ENCODE peak calls at places on chromosomes 7 and 10, in eight cellular contexts. One of them, this sample, is unnamed.

GRCh38 chr7:17307033-17307432 is 8.6 kb downstream of the AHR start:
- DNase-seq in astrocyte: no peak
- DNase-seq in neural progenitor cell: no peak
- DNase-seq in mammary epithelial cell: no peak
- DNase-seq in neuronal stem cell: no peak
- DNase-seq in IMR-90: peak; percentile 9
- DNase-seq in PC-3: no peak
- DNase-seq in trophoblast cell: peak; percentile 40
- DNase-seq in this sample: no peak

GRCh38 chr7:47085491-47086275 is 496.2 kb downstream of the TNS3 start:
- DNase-seq in astrocyte: no peak
- DNase-seq in neural progenitor cell: no peak
- DNase-seq in mammary epithelial cell: no peak
- DNase-seq in neuronal stem cell: no peak
- DNase-seq in IMR-90: peak; percentile 32
- DNase-seq in PC-3: no peak
- DNase-seq in trophoblast cell: peak; percentile 30
- DNase-seq in this sample: no peak

GRCh38 chr10:132466520-132467463 is 69.8 kb downstream of the PWWP2B start:
- DNase-seq in astrocyte: no peak
- DNase-seq in neural progenitor cell: no peak
- DNase-seq in mammary epithelial cell: no peak
- DNase-seq in neuronal stem cell: no peak
- DNase-seq in IMR-90: no peak
- DNase-seq in PC-3: no peak
- DNase-seq in trophoblast cell: no peak
- DNase-seq in this sample: no peak

GRCh38 chr7:30740417-30741181 is 11.3 kb upstream of the INMT start:
- DNase-seq in astrocyte: peak; percentile 18
- DNase-seq in neural progenitor cell: peak; percentile 80
- DNase-seq in mammary epithelial cell: peak; percentile 38
- DNase-seq in neuronal stem cell: peak; percentile 63
- DNase-seq in IMR-90: peak; percentile 55
- DNase-seq in PC-3: peak; percentile 80
- DNase-seq in trophoblast cell: peak; percentile 97
- DNase-seq in this sample: peak; percentile 75

GRCh38 chr10:129372168-129372567 is 94.9 kb upstream of the MGMT start:
- DNase-seq in astrocyte: no peak
- DNase-seq in neural progenitor cell: no peak
- DNase-seq in mammary epithelial cell: no peak
- DNase-seq in neuronal stem cell: no peak
- DNase-seq in IMR-90: no peak
- DNase-seq in PC-3: no peak
- DNase-seq in trophoblast cell: no peak
- DNase-seq in this sample: no peak

GRCh38 chr10:83373659-83374058 is 765.6 kb upstream of the GHITM start:
- DNase-seq in astrocyte: peak; percentile 72
- DNase-seq in neural progenitor cell: peak; percentile 50
- DNase-seq in mammary epithelial cell: peak; percentile 47
- DNase-seq in neuronal stem cell: no peak
- DNase-seq in IMR-90: no peak
- DNase-seq in PC-3: no peak
- DNase-seq in trophoblast cell: peak; percentile 41
- DNase-seq in this sample: peak; percentile 13

GRCh38 chr10:43756343-43756742 is 107.7 kb upstream of the ZNF32 start:
- DNase-seq in astrocyte: no peak
- DNase-seq in neural progenitor cell: no peak
- DNase-seq in mammary epithelial cell: no peak
- DNase-seq in neuronal stem cell: no peak
- DNase-seq in IMR-90: no peak
- DNase-seq in PC-3: no peak
- DNase-seq in trophoblast cell: no peak
- DNase-seq in this sample: no peak

GRCh38 chr7:107972075-107972482 is 30.9 kb downstream of the LAMB1 start:
- DNase-seq in astrocyte: peak; percentile 64
- DNase-seq in neural progenitor cell: no peak
- DNase-seq in mammary epithelial cell: no peak
- DNase-seq in neuronal stem cell: no peak
- DNase-seq in IMR-90: peak; percentile 76
- DNase-seq in PC-3: no peak
- DNase-seq in trophoblast cell: no peak
- DNase-seq in this sample: no peak

GRCh38 chr10:21326594-21326993 is 198.9 kb downstream of the SKIDA1 start:
- DNase-seq in astrocyte: no peak
- DNase-seq in neural progenitor cell: no peak
- DNase-seq in mammary epithelial cell: no peak
- DNase-seq in neuronal stem cell: no peak
- DNase-seq in IMR-90: no peak
- DNase-seq in PC-3: no peak
- DNase-seq in trophoblast cell: no peak
- DNase-seq in this sample: no peak

GRCh38 chr7:72751978-72752377 is 76.0 kb downstream of the TYW1B start:
- DNase-seq in astrocyte: no peak
- DNase-seq in neural progenitor cell: peak; percentile 48
- DNase-seq in mammary epithelial cell: no peak
- DNase-seq in neuronal stem cell: no peak
- DNase-seq in IMR-90: no peak
- DNase-seq in PC-3: no peak
- DNase-seq in trophoblast cell: no peak
- DNase-seq in this sample: no peak

DNA sequence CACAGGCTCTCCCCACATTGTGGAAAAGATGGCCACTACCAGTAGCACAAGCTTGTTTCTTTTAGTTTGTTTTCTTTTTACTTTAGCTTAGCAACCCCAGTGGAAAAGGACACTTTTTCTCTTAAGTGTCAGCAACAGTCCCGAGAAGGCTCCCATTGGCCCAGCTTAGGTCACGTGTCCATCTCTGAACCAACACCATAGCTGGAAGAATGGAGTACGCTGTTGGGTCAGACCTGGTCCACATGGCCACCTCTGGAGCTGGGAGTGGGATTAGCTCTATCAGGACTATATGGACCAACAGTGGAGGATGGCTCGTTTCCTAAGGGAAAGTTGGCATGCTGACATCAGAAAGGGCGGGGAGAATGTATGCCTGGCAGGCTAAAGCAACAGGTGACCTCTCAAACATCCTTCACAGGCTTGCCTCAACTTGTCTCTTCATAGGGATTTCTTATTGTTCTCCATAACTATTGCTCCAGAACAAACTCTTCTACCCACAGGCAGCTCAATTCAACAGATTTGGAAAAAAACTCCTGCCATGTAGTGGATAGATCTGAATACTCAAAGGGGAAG is 27.6 kb upstream of the NEUROG3 start:
- DNase-seq in astrocyte: no peak
- DNase-seq in neural progenitor cell: no peak
- DNase-seq in mammary epithelial cell: peak; percentile 34
- DNase-seq in neuronal stem cell: no peak
- DNase-seq in IMR-90: no peak
- DNase-seq in PC-3: no peak
- DNase-seq in trophoblast cell: no peak
- DNase-seq in this sample: no peak
- H3K9ac ChIP-seq in astrocyte: no peak overlapping the region
- H3K9ac ChIP-seq in neural progenitor cell: no peak overlapping the region
- H3K9ac ChIP-seq in mammary epithelial cell: no peak overlapping the region
- H3K9ac ChIP-seq in neuronal stem cell: no peak overlapping the region
- H3K9ac ChIP-seq in IMR-90: no peak overlapping the region
- H3K9ac ChIP-seq in PC-3: no peak overlapping the region
- H3K9ac ChIP-seq in trophoblast cell: no peak overlapping the region
- H3K9ac ChIP-seq in this sample: no peak overlapping the region

DNA sequence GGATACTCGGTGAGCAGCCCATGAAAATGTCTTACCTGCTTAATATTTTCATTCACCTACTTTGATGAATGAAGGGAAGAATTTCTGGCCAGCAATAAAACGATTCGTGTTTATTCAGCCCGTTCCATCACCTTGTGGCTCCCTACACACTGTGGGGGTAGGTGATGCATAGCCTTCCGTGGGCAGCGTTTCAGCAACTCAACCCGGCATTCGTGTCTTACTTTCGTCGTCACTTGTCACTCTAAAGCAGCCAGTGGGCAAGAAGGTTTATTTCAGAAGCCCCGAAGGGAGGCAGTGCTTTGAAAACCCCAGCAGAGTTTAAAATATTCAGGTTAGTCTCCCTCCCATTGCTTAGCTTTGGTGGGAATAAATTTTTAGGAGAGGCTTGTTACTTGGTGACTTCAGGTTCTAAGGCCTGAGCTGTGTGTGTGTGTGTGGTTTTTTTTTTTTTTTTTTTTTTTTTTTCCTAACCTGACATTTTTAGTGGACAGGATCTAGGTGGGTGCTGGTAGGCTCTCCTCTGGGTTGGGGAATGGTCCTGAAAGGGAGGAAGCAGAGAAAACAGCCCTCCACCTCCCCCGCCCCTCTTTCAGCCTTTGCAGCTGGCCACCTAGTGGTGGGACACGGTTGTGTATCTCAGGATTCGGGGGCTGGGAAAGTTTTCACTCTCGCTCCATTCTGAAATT is 1.8 kb downstream of the GRK5 start:
- DNase-seq in astrocyte: peak; percentile 39
- DNase-seq in neural progenitor cell: peak; percentile 83
- DNase-seq in mammary epithelial cell: no peak
- DNase-seq in neuronal stem cell: peak; percentile 67
- DNase-seq in IMR-90: peak; percentile 80
- DNase-seq in PC-3: peak; percentile 52
- DNase-seq in trophoblast cell: peak; percentile 81
- DNase-seq in this sample: no peak
- H3K9ac ChIP-seq in astrocyte: peak overlapping the region; percentile 83
- H3K9ac ChIP-seq in neural progenitor cell: no peak overlapping the region
- H3K9ac ChIP-seq in mammary epithelial cell: no peak overlapping the region
- H3K9ac ChIP-seq in neuronal stem cell: no peak overlapping the region
- H3K9ac ChIP-seq in IMR-90: peak overlapping the region; percentile 96
- H3K9ac ChIP-seq in PC-3: peak overlapping the region; percentile 32
- H3K9ac ChIP-seq in trophoblast cell: no peak overlapping the region
- H3K9ac ChIP-seq in this sample: no peak overlapping the region

GRCh38 chr10:45580371-45580770 is 92.2 kb downstream of the ZFAND4 start:
- DNase-seq in astrocyte: no peak
- DNase-seq in neural progenitor cell: no peak
- DNase-seq in mammary epithelial cell: no peak
- DNase-seq in neuronal stem cell: no peak
- DNase-seq in IMR-90: no peak
- DNase-seq in PC-3: no peak
- DNase-seq in trophoblast cell: peak; percentile 11
- DNase-seq in this sample: no peak
- H3K9ac ChIP-seq in astrocyte: no peak overlapping the region
- H3K9ac ChIP-seq in neural progenitor cell: no peak overlapping the region
- H3K9ac ChIP-seq in mammary epithelial cell: no peak overlapping the region
- H3K9ac ChIP-seq in neuronal stem cell: no peak overlapping the region
- H3K9ac ChIP-seq in IMR-90: no peak overlapping the region
- H3K9ac ChIP-seq in PC-3: no peak overlapping the region
- H3K9ac ChIP-seq in trophoblast cell: no peak overlapping the region
- H3K9ac ChIP-seq in this sample: no peak overlapping the region

GRCh38 chr10:8066146-8066545 is 11.7 kb downstream of the GATA3 start:
- DNase-seq in astrocyte: no peak
- DNase-seq in neural progenitor cell: no peak
- DNase-seq in mammary epithelial cell: no peak
- DNase-seq in neuronal stem cell: no peak
- DNase-seq in IMR-90: no peak
- DNase-seq in PC-3: no peak
- DNase-seq in trophoblast cell: no peak
- DNase-seq in this sample: no peak

GRCh38 chr10:8064436-8064835 is 9.9 kb downstream of the GATA3 start:
- DNase-seq in astrocyte: no peak
- DNase-seq in neural progenitor cell: peak; percentile 28
- DNase-seq in mammary epithelial cell: no peak
- DNase-seq in neuronal stem cell: no peak
- DNase-seq in IMR-90: no peak
- DNase-seq in PC-3: no peak
- DNase-seq in trophoblast cell: peak; percentile 18
- DNase-seq in this sample: no peak

GRCh38 chr10:8066797-8067196 is 12.3 kb downstream of the GATA3 start:
- DNase-seq in astrocyte: no peak
- DNase-seq in neural progenitor cell: no peak
- DNase-seq in mammary epithelial cell: no peak
- DNase-seq in neuronal stem cell: no peak
- DNase-seq in IMR-90: no peak
- DNase-seq in PC-3: no peak
- DNase-seq in trophoblast cell: no peak
- DNase-seq in this sample: no peak

GRCh38 chr10:8063935-8064334 is 9.4 kb downstream of the GATA3 start:
- DNase-seq in astrocyte: no peak
- DNase-seq in neural progenitor cell: no peak
- DNase-seq in mammary epithelial cell: no peak
- DNase-seq in neuronal stem cell: no peak
- DNase-seq in IMR-90: no peak
- DNase-seq in PC-3: no peak
- DNase-seq in trophoblast cell: peak; percentile 50
- DNase-seq in this sample: no peak

DNA sequence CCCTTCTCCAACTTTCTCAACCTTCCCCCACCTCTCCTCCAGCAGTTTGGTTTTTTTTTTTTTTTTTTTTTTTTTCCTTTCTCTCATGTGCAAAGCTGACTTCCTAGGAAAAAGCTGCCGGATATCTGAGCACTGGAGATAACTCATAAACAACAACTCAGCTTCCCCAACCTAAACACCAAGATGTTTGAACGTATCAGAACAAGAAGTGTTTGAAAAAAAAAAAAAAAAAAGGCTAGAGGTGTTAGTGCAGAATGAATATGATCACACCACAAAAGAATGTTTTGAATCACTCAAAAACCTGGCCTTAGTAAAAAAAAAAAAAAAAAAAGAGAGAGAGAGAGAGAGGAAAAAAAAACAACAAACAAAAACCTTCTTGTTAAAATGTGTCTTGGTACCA is 11.2 kb downstream of the GATA3 start:
- DNase-seq in astrocyte: peak; percentile 70
- DNase-seq in neural progenitor cell: no peak
- DNase-seq in mammary epithelial cell: peak; percentile 74
- DNase-seq in neuronal stem cell: no peak
- DNase-seq in IMR-90: no peak
- DNase-seq in PC-3: no peak
- DNase-seq in trophoblast cell: peak; percentile 70
- DNase-seq in this sample: no peak
- H3K9ac ChIP-seq in astrocyte: no peak overlapping the region
- H3K9ac ChIP-seq in neural progenitor cell: no peak overlapping the region
- H3K9ac ChIP-seq in mammary epithelial cell: no peak overlapping the region
- H3K9ac ChIP-seq in neuronal stem cell: no peak overlapping the region
- H3K9ac ChIP-seq in IMR-90: no peak overlapping the region
- H3K9ac ChIP-seq in PC-3: no peak overlapping the region
- H3K9ac ChIP-seq in trophoblast cell: no peak overlapping the region
- H3K9ac ChIP-seq in this sample: no peak overlapping the region

GRCh38 chr7:74061840-74062539 is 21.6 kb upstream of the LIMK1 start:
- DNase-seq in astrocyte: peak; percentile 94
- DNase-seq in neural progenitor cell: no peak
- DNase-seq in mammary epithelial cell: peak; percentile 84
- DNase-seq in neuronal stem cell: no peak
- DNase-seq in IMR-90: peak; percentile 91
- DNase-seq in PC-3: peak; percentile 85
- DNase-seq in trophoblast cell: peak; percentile 93
- DNase-seq in this sample: no peak
- H3K9ac ChIP-seq in astrocyte: peak overlapping the region; percentile 91
- H3K9ac ChIP-seq in neural progenitor cell: no peak overlapping the region
- H3K9ac ChIP-seq in mammary epithelial cell: no peak overlapping the region
- H3K9ac ChIP-seq in neuronal stem cell: peak overlapping the region; percentile 78
- H3K9ac ChIP-seq in IMR-90: no peak overlapping the region
- H3K9ac ChIP-seq in PC-3: peak overlapping the region; percentile 67
- H3K9ac ChIP-seq in trophoblast cell: no peak overlapping the region
- H3K9ac ChIP-seq in this sample: no peak overlapping the region

GRCh38 chr7:158802535-158803199 is 26.6 kb downstream of the ESYT2 start:
- DNase-seq in astrocyte: peak; percentile 67
- DNase-seq in neural progenitor cell: no peak
- DNase-seq in mammary epithelial cell: peak; percentile 36
- DNase-seq in neuronal stem cell: no peak
- DNase-seq in IMR-90: peak; percentile 56
- DNase-seq in PC-3: peak; percentile 68
- DNase-seq in trophoblast cell: peak; percentile 91
- DNase-seq in this sample: no peak
- H3K9ac ChIP-seq in astrocyte: no peak overlapping the region
- H3K9ac ChIP-seq in neural progenitor cell: no peak overlapping the region
- H3K9ac ChIP-seq in mammary epithelial cell: no peak overlapping the region
- H3K9ac ChIP-seq in neuronal stem cell: no peak overlapping the region
- H3K9ac ChIP-seq in IMR-90: peak overlapping the region; percentile 21
- H3K9ac ChIP-seq in PC-3: peak overlapping the region; percentile 2
- H3K9ac ChIP-seq in trophoblast cell: no peak overlapping the region
- H3K9ac ChIP-seq in this sample: no peak overlapping the region

GRCh38 chr10:3850999-3851937 is 66.3 kb upstream of the KLF6 start:
- DNase-seq in astrocyte: peak; percentile 93
- DNase-seq in neural progenitor cell: no peak
- DNase-seq in mammary epithelial cell: peak; percentile 95
- DNase-seq in neuronal stem cell: no peak
- DNase-seq in IMR-90: peak; percentile 85
- DNase-seq in PC-3: peak; percentile 40
- DNase-seq in trophoblast cell: peak; percentile 72
- DNase-seq in this sample: no peak
- H3K9ac ChIP-seq in astrocyte: peak overlapping the region; percentile 82
- H3K9ac ChIP-seq in neural progenitor cell: no peak overlapping the region
- H3K9ac ChIP-seq in mammary epithelial cell: peak overlapping the region; percentile 80
- H3K9ac ChIP-seq in neuronal stem cell: no peak overlapping the region
- H3K9ac ChIP-seq in IMR-90: peak overlapping the region; percentile 25
- H3K9ac ChIP-seq in PC-3: peak overlapping the region; percentile 65
- H3K9ac ChIP-seq in trophoblast cell: no peak overlapping the region
- H3K9ac ChIP-seq in this sample: no peak overlapping the region

This sample was measured in NT2/D1.